ENCODE peak calls at places on chromosomes 1 and 21, in nine cellular contexts. Q is hepatocyte, L is psoas muscle, K is A673, B is PC-3, J is PC-9, M is colonic mucosa, R is fibroblast of lung, F is pancreas. E is an unnamed sample.

GRCh38 chr1:223233410-223234163 is 90.5 kb upstream of the TLR5 start:
- DNase-seq in Q (peak; percentile 74), L (no peak), K (peak; percentile 19), B (peak; percentile 92), J (peak; percentile 51), M (no peak), R (peak; percentile 69), F (no peak), E (no peak)

GRCh38 chr1:229263254-229263653 is 7.7 kb upstream of the RAB4A start:
- DNase-seq in Q (no peak), L (no peak), K (no peak), B (no peak), J (no peak), M (no peak), R (no peak), F (no peak), E (no peak)

GRCh38 chr1:29706936-29707335 is 470.6 kb downstream of the PTPRU start:
- DNase-seq in Q (peak; percentile 72), L (peak; percentile 34), K (peak; percentile 94), B (peak; percentile 75), J (peak; percentile 33), M (no peak), R (peak; percentile 51), F (no peak), E (no peak)

GRCh38 chr1:63537006-63537405 is 13.7 kb downstream of the EFCAB7 start:
- DNase-seq in Q (no peak), L (no peak), K (no peak), B (no peak), J (no peak), M (no peak), R (no peak), F (no peak), E (no peak)

GRCh38 chr1:16186655-16187235 is 25.7 kb downstream of the ARHGEF19 start:
- DNase-seq in Q (no peak), L (no peak), K (no peak), B (peak; percentile 56), J (no peak), M (no peak), R (no peak), F (no peak), E (no peak)

GRCh38 chr21:41071410-41071809 is 96.5 kb upstream of the BACE2 start:
- DNase-seq in Q (no peak), L (no peak), K (no peak), B (peak; percentile 5), J (no peak), M (no peak), R (no peak), F (no peak), E (no peak)

GRCh38 chr1:77709727-77710126 is 27.3 kb upstream of the ZZZ3 start:
- DNase-seq in Q (no peak), L (no peak), K (no peak), B (no peak), J (no peak), M (no peak), R (no peak), F (no peak), E (no peak)

GRCh38 chr1:222926566-222926965 is 111.7 kb downstream of the DISP1 start:
- DNase-seq in Q (no peak), L (no peak), K (no peak), B (peak; percentile 77), J (no peak), M (no peak), R (peak; percentile 91), F (no peak), E (no peak)

GRCh38 chr1:34364376-34364775 is 187.7 kb downstream of the C1orf94 start:
- DNase-seq in Q (no peak), L (no peak), K (no peak), B (no peak), J (no peak), M (no peak), R (no peak), F (no peak), E (no peak)

GRCh38 chr1:2944705-2945104 is 76.6 kb upstream of the ACTRT2 start:
- DNase-seq in Q (no peak), L (no peak), K (no peak), B (no peak), J (no peak), M (no peak), R (no peak), F (no peak), E (no peak)

GRCh38 chr21:33362044-33362555 is 37.3 kb downstream of the IFNAR1 start:
- DNase-seq in Q (peak; percentile 28), L (no peak), K (no peak), B (peak; percentile 36), J (no peak), M (peak; percentile 64), R (no peak), F (no peak), E (no peak)

GRCh38 chr1:2124446-2125198 is 70.0 kb downstream of the FAAP20 start:
- DNase-seq in Q (no peak), L (no peak), K (peak; percentile 36), B (peak; percentile 18), J (no peak), M (no peak), R (no peak), F (peak; percentile 39), E (no peak)

GRCh38 chr1:189657131-189657530 is 820.5 kb downstream of the BRINP3 start:
- DNase-seq in Q (no peak), L (no peak), K (peak; percentile 33), B (peak; percentile 1), J (no peak), M (no peak), R (no peak), F (no peak), E (no peak)

GRCh38 chr1:149977345-149977744 is 33.2 kb downstream of the OTUD7B start:
- DNase-seq in Q (no peak), L (no peak), K (no peak), B (no peak), J (no peak), M (no peak), R (no peak), F (no peak), E (no peak)

GRCh38 chr1:111221633-111222286 is 5.8 kb upstream of the CHI3L2 start:
- DNase-seq in Q (no peak), L (no peak), K (no peak), B (no peak), J (no peak), M (peak; percentile 53), R (peak; percentile 14), F (no peak), E (no peak)

GRCh38 chr1:111220302-111220890 is 7.1 kb upstream of the CHI3L2 start:
- DNase-seq in Q (no peak), L (no peak), K (no peak), B (no peak), J (no peak), M (no peak), R (no peak), F (no peak), E (no peak)

GRCh38 chr1:111221276-111221632 is 6.3 kb upstream of the CHI3L2 start:
- DNase-seq in Q (no peak), L (no peak), K (no peak), B (no peak), J (no peak), M (no peak), R (no peak), F (no peak), E (no peak)

GRCh38 chr1:111218947-111219346 is 8.6 kb upstream of the CHI3L2 start:
- DNase-seq in Q (no peak), L (no peak), K (no peak), B (no peak), J (no peak), M (no peak), R (no peak), F (no peak), E (no peak)

GRCh38 chr1:111219466-111220286 is 7.8 kb upstream of the CHI3L2 start:
- DNase-seq in Q (no peak), L (no peak), K (no peak), B (no peak), J (no peak), M (no peak), R (no peak), F (no peak), E (no peak)
- H3K27ac ChIP-seq in Q (no peak overlapping the region), L (no peak overlapping the region), K (no peak overlapping the region), B (no peak overlapping the region), J (no peak overlapping the region), M (peak overlapping the region; percentile 12), R (no peak overlapping the region), F (no peak overlapping the region), E (no peak overlapping the region)

GRCh38 chr1:211490038-211490678 is 1.8 kb downstream of the RD3 start:
- DNase-seq in Q (no peak), L (no peak), K (no peak), B (no peak), J (no peak), M (no peak), R (no peak), F (peak; percentile 48), E (no peak)
- H3K27ac ChIP-seq in Q (no peak overlapping the region), L (no peak overlapping the region), K (no peak overlapping the region), B (no peak overlapping the region), J (no peak overlapping the region), M (no peak overlapping the region), R (no peak overlapping the region), F (no peak overlapping the region), E (no peak overlapping the region)

GRCh38 chr1:41655632-41656031 is 171.1 kb upstream of the EDN2 start:
- DNase-seq in Q (no peak), L (no peak), K (no peak), B (no peak), J (no peak), M (no peak), R (no peak), F (no peak), E (no peak)
- H3K27ac ChIP-seq in Q (no peak overlapping the region), L (no peak overlapping the region), K (peak overlapping the region; percentile 7), B (no peak overlapping the region), J (no peak overlapping the region), M (no peak overlapping the region), R (no peak overlapping the region), F (no peak overlapping the region), E (no peak overlapping the region)

GRCh38 chr1:227540170-227541098 is 22.9 kb upstream of the ZNF678 start:
- DNase-seq in Q (no peak), L (no peak), K (no peak), B (no peak), J (no peak), M (no peak), R (no peak), F (no peak), E (no peak)

GRCh38 chr1:227543283-227544066 is 19.9 kb upstream of the ZNF678 start:
- DNase-seq in Q (no peak), L (no peak), K (no peak), B (no peak), J (no peak), M (no peak), R (no peak), F (peak; percentile 23), E (no peak)

GRCh38 chr1:227541129-227541528 is 22.2 kb upstream of the ZNF678 start:
- DNase-seq in Q (no peak), L (no peak), K (no peak), B (no peak), J (no peak), M (no peak), R (no peak), F (no peak), E (no peak)

GRCh38 chr1:227542153-227543120 is 20.9 kb upstream of the ZNF678 start:
- DNase-seq in Q (peak; percentile 91), L (peak; percentile 95), K (peak; percentile 93), B (peak; percentile 98), J (peak; percentile 90), M (peak; percentile 89), R (peak; percentile 78), F (peak; percentile 95), E (peak; percentile 74)

DNA sequence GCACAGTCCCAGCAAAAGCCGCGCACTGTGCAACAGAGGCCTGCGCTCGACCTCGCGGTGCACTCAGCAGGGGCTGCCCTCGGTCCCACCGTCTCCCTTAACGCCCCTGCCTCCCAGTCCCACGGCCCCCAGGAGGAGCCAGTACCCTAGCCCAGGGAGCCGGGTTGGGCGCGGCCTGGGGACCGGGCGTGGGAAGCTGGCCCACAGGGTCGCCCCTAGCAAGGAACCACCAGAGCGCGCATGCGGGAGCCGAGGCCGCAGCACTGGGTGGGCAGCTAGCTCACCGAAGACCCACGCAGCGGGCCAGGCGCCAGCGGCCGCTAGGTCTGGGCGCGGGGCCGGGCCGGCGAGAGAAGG is 21.6 kb upstream of the ZNF678 start:
- DNase-seq in Q (no peak), L (no peak), K (no peak), B (no peak), J (no peak), M (peak; percentile 26), R (no peak), F (peak; percentile 85), E (no peak)
- H3K27ac ChIP-seq in Q (peak overlapping the region; percentile 71), L (peak overlapping the region; percentile 83), K (peak overlapping the region; percentile 61), B (no peak overlapping the region), J (no peak overlapping the region), M (peak overlapping the region; percentile 28), R (no peak overlapping the region), F (peak overlapping the region; percentile 68), E (peak overlapping the region; percentile 53)